ENCODE peak calls at places on chromosomes 4 and X, in five cellular contexts. One of them, this sample, is unnamed. For H3K4me1, the result is how much of the 10 kb centered on the place peaks cover.

GRCh38 chrX:16185725-16186136 is 18.4 kb downstream of the MAGEB17 start:
- DNase-seq in GM23248: peak
- DNase-seq in A673: peak
- DNase-seq in transverse colon: no peak
- DNase-seq in ovary: no peak
- DNase-seq in this sample: no peak

GRCh38 chr4:164768516-164768915 is 14.6 kb downstream of the SMIM31 start:
- DNase-seq in transverse colon: no peak
- DNase-seq in A673: peak
- DNase-seq in ovary: no peak
- DNase-seq in GM23248: peak
- DNase-seq in this sample: no peak

GRCh38 chr4:8472689-8473197 is 32.2 kb downstream of the TRMT44 start:
- DNase-seq in GM23248: peak
- DNase-seq in A673: no peak
- DNase-seq in ovary: peak
- DNase-seq in transverse colon: no peak
- DNase-seq in this sample: no peak

GRCh38 chrX:53642326-53642725 is 44.2 kb downstream of the HUWE1 start:
- DNase-seq in GM23248: no peak
- DNase-seq in ovary: no peak
- DNase-seq in A673: no peak
- DNase-seq in transverse colon: no peak
- DNase-seq in this sample: no peak

GRCh38 chr4:184100297-184100885 is 117.3 kb downstream of the ENPP6 start:
- DNase-seq in A673: no peak
- DNase-seq in ovary: peak
- DNase-seq in GM23248: no peak
- DNase-seq in transverse colon: peak
- DNase-seq in this sample: peak

GRCh38 chr4:152357206-152357605 is 178.7 kb downstream of the FBXW7 start:
- DNase-seq in GM23248: peak
- DNase-seq in ovary: no peak
- DNase-seq in transverse colon: no peak
- DNase-seq in A673: no peak
- DNase-seq in this sample: no peak

GRCh38 chrX:46577116-46578005 is 3.8 kb downstream of the CHST7 start:
- DNase-seq in A673: no peak
- DNase-seq in GM23248: peak
- DNase-seq in transverse colon: no peak
- DNase-seq in ovary: no peak
- DNase-seq in this sample: no peak

GRCh38 chr4:5753766-5754528 is 42.9 kb downstream of the EVC start:
- DNase-seq in ovary: no peak
- DNase-seq in A673: no peak
- DNase-seq in transverse colon: no peak
- DNase-seq in GM23248: peak
- DNase-seq in this sample: no peak

GRCh38 chr4:86846921-86847320 is 2.3 kb downstream of the SLC10A6 start:
- DNase-seq in transverse colon: no peak
- DNase-seq in GM23248: peak
- DNase-seq in ovary: no peak
- DNase-seq in A673: peak
- DNase-seq in this sample: no peak

GRCh38 chr4:123158576-123158975 is 236.2 kb upstream of the NUDT6 start:
- DNase-seq in GM23248: no peak
- DNase-seq in transverse colon: no peak
- DNase-seq in ovary: no peak
- DNase-seq in A673: no peak
- DNase-seq in this sample: no peak

GRCh38 chrX:150100261-150100660 is 162.0 kb upstream of the EOLA2 start:
- DNase-seq in transverse colon: no peak
- DNase-seq in A673: no peak
- DNase-seq in GM23248: peak
- DNase-seq in ovary: no peak
- DNase-seq in this sample: no peak

GRCh38 chr4:2042207-2042946 is 16.8 kb upstream of the NAT8L start:
- DNase-seq in transverse colon: peak
- DNase-seq in GM23248: peak
- DNase-seq in ovary: peak
- DNase-seq in A673: peak
- DNase-seq in this sample: peak

GRCh38 chrX:103565197-103565596 is 20.1 kb upstream of the TCEAL4 start:
- DNase-seq in ovary: no peak
- DNase-seq in A673: no peak
- DNase-seq in transverse colon: no peak
- DNase-seq in GM23248: peak
- DNase-seq in this sample: no peak

GRCh38 chr4:185773419-185773818 is 38.6 kb downstream of the SORBS2 start:
- DNase-seq in GM23248: no peak
- DNase-seq in transverse colon: no peak
- DNase-seq in A673: no peak
- DNase-seq in ovary: no peak
- DNase-seq in this sample: peak

GRCh38 chr4:99810536-99810935 is 6.1 kb upstream of the DAPP1 start:
- DNase-seq in ovary: no peak
- DNase-seq in transverse colon: no peak
- DNase-seq in GM23248: no peak
- DNase-seq in A673: no peak
- DNase-seq in this sample: no peak

GRCh38 chr4:158810487-158811215 is 41.8 kb downstream of the FNIP2 start:
- DNase-seq in transverse colon: peak
- DNase-seq in A673: peak
- DNase-seq in GM23248: peak
- DNase-seq in ovary: peak
- DNase-seq in this sample: peak

GRCh38 chr4:41428941-41429669 is 108.9 kb upstream of the LIMCH1 start:
- DNase-seq in GM23248: no peak
- DNase-seq in ovary: no peak
- DNase-seq in transverse colon: no peak
- DNase-seq in A673: no peak
- DNase-seq in this sample: no peak
- H3K27ac ChIP-seq in GM23248: no peak
- H3K27ac ChIP-seq in ovary: no peak
- H3K27ac ChIP-seq in transverse colon: no peak
- H3K27ac ChIP-seq in A673: no peak
- H3K27ac ChIP-seq in this sample: peak

GRCh38 chr4:7027913-7028312 is 15.3 kb upstream of the TADA2B start:
- DNase-seq in GM23248: no peak
- DNase-seq in ovary: no peak
- DNase-seq in A673: no peak
- DNase-seq in transverse colon: no peak
- DNase-seq in this sample: no peak

GRCh38 chr4:7027284-7027683 is 15.9 kb upstream of the TADA2B start:
- DNase-seq in ovary: no peak
- DNase-seq in GM23248: no peak
- DNase-seq in transverse colon: no peak
- DNase-seq in A673: no peak
- DNase-seq in this sample: no peak

GRCh38 chr4:7029921-7030320 is 13.3 kb upstream of the TADA2B start:
- DNase-seq in transverse colon: no peak
- DNase-seq in ovary: no peak
- DNase-seq in A673: no peak
- DNase-seq in GM23248: no peak
- DNase-seq in this sample: no peak

GRCh38 chr4:7030856-7031255 is 12.3 kb upstream of the TADA2B start:
- DNase-seq in transverse colon: no peak
- DNase-seq in A673: no peak
- DNase-seq in ovary: no peak
- DNase-seq in GM23248: no peak
- DNase-seq in this sample: no peak

DNA sequence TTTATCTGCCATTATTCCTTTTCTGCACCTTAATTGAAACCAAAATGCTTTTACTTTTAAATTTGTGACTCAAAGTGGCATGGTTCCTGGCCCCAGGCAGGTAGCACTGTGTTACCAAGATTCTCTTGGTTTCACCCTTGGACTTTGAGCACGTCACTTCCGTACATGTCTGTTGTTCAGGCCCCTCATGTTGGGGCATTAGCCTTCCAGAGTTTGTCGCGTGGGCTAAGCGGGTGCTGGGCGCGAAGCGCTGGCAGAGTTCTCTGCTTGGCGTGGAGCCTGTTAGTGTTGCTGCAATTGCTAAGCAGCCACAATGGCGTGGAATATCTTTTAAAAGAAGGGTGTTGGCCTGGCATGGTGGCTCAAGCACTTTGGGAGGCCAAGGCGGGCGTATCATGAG is 14.0 kb upstream of the TADA2B start:
- DNase-seq in ovary: no peak
- DNase-seq in transverse colon: no peak
- DNase-seq in A673: no peak
- DNase-seq in GM23248: no peak
- DNase-seq in this sample: no peak
- H3K4me1 ChIP-seq in ovary: under half
- H3K4me1 ChIP-seq in transverse colon: under half
- H3K4me1 ChIP-seq in A673: under half
- H3K4me1 ChIP-seq in GM23248: under half
- H3K4me1 ChIP-seq in this sample: under half

DNA sequence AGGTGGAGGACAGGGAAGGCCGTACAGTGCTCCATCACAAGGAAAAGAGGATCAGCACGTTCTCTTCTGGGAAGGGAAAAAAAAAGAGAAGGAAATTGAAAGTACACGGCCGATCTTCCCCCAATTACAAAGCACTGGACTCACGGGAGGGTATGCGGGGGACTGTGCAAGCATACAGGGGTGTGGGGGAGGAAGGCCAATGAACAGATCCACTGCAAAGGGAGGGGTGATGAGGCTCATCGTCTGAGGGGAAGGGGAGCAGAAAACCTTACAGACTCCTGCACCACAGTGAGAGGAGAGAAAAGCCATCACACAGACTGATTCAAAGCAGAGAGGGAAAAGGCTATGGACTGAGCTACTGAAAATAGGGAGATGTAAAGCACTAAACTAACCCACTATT is 1.1 kb downstream of the ELK1 start:
- DNase-seq in transverse colon: no peak
- DNase-seq in ovary: no peak
- DNase-seq in GM23248: no peak
- DNase-seq in A673: no peak
- DNase-seq in this sample: no peak
- H3K4me3 ChIP-seq in transverse colon: no peak
- H3K4me3 ChIP-seq in ovary: peak
- H3K4me3 ChIP-seq in GM23248: peak
- H3K4me3 ChIP-seq in A673: peak
- H3K4me3 ChIP-seq in this sample: peak

GRCh38 chr4:94479358-94480141 is 27.8 kb downstream of the PDLIM5 start:
- DNase-seq in GM23248: no peak
- DNase-seq in ovary: no peak
- DNase-seq in A673: no peak
- DNase-seq in transverse colon: no peak
- DNase-seq in this sample: no peak

GRCh38 chr4:94472056-94472826 is 20.5 kb downstream of the PDLIM5 start:
- DNase-seq in A673: no peak
- DNase-seq in GM23248: peak
- DNase-seq in ovary: no peak
- DNase-seq in transverse colon: no peak
- DNase-seq in this sample: no peak

GRCh38 chr4:94480362-94480951 is 28.7 kb downstream of the PDLIM5 start:
- DNase-seq in transverse colon: no peak
- DNase-seq in GM23248: no peak
- DNase-seq in ovary: no peak
- DNase-seq in A673: peak
- DNase-seq in this sample: no peak

DNA sequence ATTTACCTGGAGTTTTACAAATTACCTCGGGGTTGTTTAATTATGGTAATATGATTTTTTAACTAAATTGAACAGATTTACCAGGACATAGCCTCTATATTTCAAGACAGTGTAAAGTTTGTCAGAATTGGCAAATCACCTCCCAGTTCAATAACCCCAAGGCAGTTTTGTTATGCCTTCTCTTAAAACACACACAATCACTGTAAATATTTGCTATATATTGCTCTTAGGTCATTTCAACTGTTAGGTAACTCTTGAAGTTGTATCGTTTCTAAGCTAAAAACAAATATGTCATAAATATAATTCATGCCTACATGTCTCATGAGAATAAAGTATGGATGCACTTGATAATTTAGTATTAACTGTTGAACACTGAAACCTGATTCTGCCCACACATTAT is 24.1 kb downstream of the PDLIM5 start:
- DNase-seq in GM23248: no peak
- DNase-seq in A673: no peak
- DNase-seq in ovary: no peak
- DNase-seq in transverse colon: no peak
- DNase-seq in this sample: no peak
- H3K27ac ChIP-seq in GM23248: no peak
- H3K27ac ChIP-seq in A673: no peak
- H3K27ac ChIP-seq in ovary: no peak
- H3K27ac ChIP-seq in transverse colon: no peak
- H3K27ac ChIP-seq in this sample: no peak

DNA sequence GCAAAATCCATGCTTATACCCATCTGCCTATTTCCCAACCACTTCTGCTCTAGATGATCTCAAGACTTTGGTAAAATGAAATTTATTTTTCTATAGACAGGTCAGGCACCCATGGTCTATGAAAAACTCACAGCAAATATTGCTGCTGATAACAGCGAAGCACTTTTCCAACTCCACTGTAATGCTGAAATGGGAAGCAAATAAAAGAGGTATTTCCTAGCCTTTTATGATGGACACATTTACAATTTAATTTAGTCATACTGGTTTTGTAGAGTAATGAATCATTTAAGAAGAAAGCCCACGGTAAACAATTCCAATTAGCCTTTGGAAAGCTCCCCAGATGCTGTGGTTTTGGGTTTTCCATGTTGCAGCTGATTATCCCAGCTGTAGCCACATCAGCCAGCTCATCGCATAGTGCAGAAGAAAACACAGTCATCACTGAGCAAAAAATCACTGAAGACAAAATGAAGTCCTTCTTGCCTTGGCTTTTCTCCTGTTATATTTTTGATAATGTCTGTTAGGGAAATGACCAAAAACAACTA is 193.2 kb upstream of the C1QTNF7 start:
- DNase-seq in A673: peak
- DNase-seq in GM23248: peak
- DNase-seq in ovary: no peak
- DNase-seq in transverse colon: no peak
- DNase-seq in this sample: no peak
- H3K4me1 ChIP-seq in A673: under half
- H3K4me1 ChIP-seq in GM23248: under half
- H3K4me1 ChIP-seq in ovary: under half
- H3K4me1 ChIP-seq in transverse colon: under half
- H3K4me1 ChIP-seq in this sample: under half

DNA sequence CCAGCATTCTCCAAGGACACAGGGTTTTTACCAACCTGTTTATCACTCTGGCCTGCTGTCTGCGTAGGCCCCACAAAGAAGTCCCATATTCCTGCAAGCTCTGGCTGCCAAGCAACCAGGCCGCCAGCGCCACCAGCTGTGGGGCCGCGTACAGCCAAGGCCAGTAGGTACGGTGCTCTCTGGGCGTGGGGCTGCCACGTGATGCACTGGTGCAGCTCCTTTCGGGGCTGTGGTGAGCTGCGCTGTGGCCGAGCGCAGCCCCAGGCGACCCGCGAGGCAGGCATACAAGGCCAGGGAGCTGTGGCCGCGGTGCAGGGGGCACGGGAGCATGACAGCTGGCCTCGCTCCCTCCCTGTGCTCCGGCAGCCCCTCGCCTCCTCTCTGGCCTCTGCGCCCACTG is 22.2 kb downstream of the LUZP4 start:
- DNase-seq in transverse colon: no peak
- DNase-seq in ovary: no peak
- DNase-seq in A673: no peak
- DNase-seq in GM23248: no peak
- DNase-seq in this sample: peak
- H3K4me3 ChIP-seq in transverse colon: no peak
- H3K4me3 ChIP-seq in ovary: no peak
- H3K4me3 ChIP-seq in A673: no peak
- H3K4me3 ChIP-seq in GM23248: no peak
- H3K4me3 ChIP-seq in this sample: no peak

This sample was measured in heart left ventricle.